ENCODE peak calls at places on chromosomes 7 and 10, in six cellular contexts. D is GM12891, V is HepG2, M is K562, Z is H1, J is GM12878. O is an unnamed sample.

GRCh38 chr7:151518105-151518780 is 1.5 kb downstream of the RHEB start:
- DNase-seq in D (no peak), V (peak; percentile 44), M (no peak), Z (no peak), J (no peak), O (no peak)

GRCh38 chr10:54139819-54140428 is 661.1 kb downstream of the PCDH15 start:
- DNase-seq in D (no peak), V (no peak), M (no peak), Z (no peak), J (no peak), O (no peak)

GRCh38 chr10:13759167-13759566 is 172.4 kb downstream of the PRPF18 start:
- DNase-seq in D (no peak), V (no peak), M (no peak), Z (peak; percentile 27), J (no peak), O (no peak)

GRCh38 chr7:137337902-137338301 is 5.6 kb downstream of the PTN start:
- DNase-seq in D (no peak), V (no peak), M (no peak), Z (no peak), J (no peak), O (no peak)

GRCh38 chr7:85521108-85521694 is 334.3 kb upstream of the SEMA3D start:
- DNase-seq in D (no peak), V (no peak), M (no peak), Z (no peak), J (no peak), O (no peak)

GRCh38 chr7:105011771-105012502 is 2.1 kb upstream of the KMT2E start:
- DNase-seq in D (no peak), V (no peak), M (no peak), Z (no peak), J (no peak), O (no peak)

GRCh38 chr7:2403014-2403717 is at the start of gene CHST12:
- DNase-seq in D (peak; percentile 94), V (peak; percentile 82), M (peak; percentile 99), Z (peak; percentile 83), J (peak; percentile 65), O (peak; percentile 93)

GRCh38 chr7:26603631-26604030 is 260.8 kb downstream of the SKAP2 start:
- DNase-seq in D (no peak), V (no peak), M (no peak), Z (peak; percentile 27), J (no peak), O (no peak)

GRCh38 chr7:55423891-55424290 is 58.8 kb downstream of the LANCL2 start:
- DNase-seq in D (no peak), V (peak; percentile 11), M (no peak), Z (no peak), J (no peak), O (no peak)

GRCh38 chr7:6435486-6436384 is 12.0 kb downstream of the DAGLB start:
- DNase-seq in D (peak; percentile 83), V (peak; percentile 50), M (peak; percentile 83), Z (peak; percentile 56), J (peak; percentile 54), O (peak; percentile 81)
- TF ChIP-seq POLR2AphosphoS5 in D (no peak), V (no peak), M (no peak), Z (no peak), J (no peak), O (no peak)

DNA sequence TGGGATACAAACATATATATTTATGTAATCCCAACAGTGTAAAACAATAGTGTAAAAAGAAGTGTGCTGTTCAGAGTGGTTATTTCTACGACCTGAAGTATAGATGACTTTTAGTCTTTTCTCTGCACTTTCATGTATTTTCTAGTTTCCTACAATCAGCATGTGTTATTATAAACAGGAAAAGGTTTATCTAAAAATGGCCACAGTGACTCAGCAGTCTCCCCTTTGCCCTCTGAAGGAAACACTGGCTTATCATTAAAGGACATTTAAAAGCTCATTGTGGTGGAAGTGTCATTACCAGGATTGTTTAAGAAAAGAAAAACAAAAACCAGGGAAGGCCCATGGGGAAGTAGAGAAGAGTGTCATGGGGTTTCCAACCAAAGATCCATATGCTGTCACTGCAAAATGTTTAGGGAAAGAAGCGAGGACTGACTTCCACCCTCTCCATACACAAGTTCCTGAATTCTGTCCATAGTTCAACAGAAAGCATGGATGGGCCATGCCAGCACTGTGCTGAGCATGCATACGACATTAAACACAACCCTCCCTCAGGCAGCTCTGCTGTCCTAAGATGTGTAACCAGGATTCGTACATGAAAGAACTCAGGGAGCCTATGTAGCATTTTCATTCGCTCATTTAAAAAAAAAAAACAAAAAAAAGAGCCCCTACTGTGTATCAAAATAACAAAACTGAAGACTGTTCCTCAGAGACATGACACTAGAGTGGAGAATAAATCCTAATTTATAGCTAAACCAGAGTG is 10.2 kb downstream of the CYREN start:
- DNase-seq in D (no peak), V (no peak), M (peak; percentile 53), Z (no peak), J (no peak), O (no peak)
- TF ChIP-seq POLR2A in D (no peak), V (no peak), M (no peak), Z (no peak), J (no peak), O (no peak)

DNA sequence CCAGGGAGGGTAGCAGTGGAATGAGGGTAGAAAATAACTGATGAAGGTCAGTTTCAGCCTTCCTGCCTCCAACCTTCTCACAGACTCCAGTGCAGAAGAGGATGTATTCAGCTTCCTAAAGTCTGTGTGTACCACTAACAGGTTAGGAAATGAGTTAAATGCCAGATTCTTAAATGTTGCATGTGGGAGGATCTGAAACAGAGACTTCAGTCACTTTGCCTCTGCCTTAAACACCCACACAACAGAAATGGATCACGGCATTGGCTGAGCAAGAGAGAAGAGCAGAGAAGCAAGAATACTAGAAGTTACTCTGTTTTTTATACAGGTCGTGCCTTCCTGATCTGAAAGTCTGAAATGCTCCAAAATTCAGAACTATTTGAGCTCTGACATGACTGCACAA is 98.9 kb upstream of the ARHGAP21 start:
- DNase-seq in D (peak; percentile 13), V (no peak), M (no peak), Z (no peak), J (peak; percentile 55), O (peak; percentile 17)
- TF ChIP-seq TAF1 in D (no peak), V (no peak), M (no peak), Z (no peak), J (no peak), O (no peak)

DNA sequence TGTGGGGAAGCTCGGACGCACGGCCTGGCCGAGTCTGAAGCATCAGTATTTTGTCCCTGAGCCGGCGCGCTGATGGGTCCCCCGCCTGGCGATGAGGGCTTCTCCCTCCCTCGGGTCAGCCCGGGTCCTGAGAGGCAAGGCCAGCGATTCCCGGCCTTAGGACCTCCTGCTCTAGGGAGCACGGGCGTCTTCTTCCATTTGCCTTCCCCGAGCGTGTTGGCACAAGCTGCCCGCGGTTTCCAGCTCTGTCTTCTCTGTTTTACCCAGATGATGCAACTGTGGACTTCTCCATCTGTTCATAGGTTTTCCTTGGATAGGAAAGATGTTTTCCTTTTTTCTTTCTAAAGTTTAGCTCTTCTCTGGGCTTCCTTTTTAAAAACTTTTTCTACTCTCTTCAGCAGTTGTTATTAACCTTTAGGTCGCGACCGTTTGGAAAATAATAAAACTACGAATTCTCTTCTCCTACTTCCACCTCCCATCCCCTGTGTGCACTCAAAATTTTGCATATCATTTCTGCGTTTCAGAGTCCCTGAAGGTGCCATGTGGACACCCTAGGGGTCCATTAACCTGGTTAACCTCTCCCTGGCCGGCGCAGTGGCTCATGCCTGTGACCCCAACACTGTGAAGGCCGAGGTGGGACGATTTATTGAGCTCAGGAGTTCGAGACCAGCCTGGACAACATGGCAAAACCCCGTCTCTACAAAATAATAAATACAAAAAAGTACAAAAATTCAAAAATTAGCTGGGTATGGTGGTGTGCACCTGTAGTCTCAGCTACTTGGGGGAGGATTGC is 1.4 kb upstream of the SLC25A28 start:
- DNase-seq in D (no peak), V (no peak), M (no peak), Z (no peak), J (no peak), O (no peak)
- TF ChIP-seq POLR2AphosphoS5 in D (peak; percentile 7), V (peak; percentile 72), M (no peak), Z (peak; percentile 6), J (no peak), O (no peak)

DNA sequence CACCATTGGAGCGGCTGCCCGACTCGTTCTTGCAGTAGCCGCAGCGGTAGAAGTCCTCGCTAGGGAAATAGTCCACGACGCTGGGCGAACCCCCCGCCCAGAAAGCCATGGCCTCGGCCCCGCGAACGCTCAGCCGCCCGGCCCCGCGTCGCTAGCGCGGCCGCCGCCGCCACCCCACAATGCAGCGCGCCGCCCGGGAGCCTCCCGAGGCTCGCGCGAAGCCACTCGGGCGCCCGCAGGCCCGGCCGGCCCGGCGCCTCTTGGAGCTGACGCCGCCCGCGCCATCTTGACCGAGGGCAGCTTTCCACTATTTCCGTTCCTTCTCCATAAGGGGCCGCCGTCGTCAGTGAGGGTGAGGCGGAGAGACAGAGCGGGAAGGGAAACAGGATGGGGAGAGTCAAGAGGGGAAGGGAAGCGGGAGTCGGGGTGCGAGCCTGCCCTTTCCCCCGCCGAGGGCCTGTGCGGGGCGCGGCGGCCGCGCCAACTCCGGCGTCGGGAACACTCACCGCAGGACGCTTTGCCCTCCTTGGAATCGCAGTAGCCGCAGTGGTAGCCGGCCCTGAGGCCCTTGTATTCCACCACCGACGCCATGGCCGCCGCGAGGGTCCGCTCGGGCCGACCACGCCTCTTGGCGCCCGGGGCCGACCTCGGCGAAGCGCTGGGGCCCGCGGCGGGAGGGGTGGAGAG is at the start of gene ATE1:
- DNase-seq in D (peak; percentile 81), V (peak; percentile 88), M (peak; percentile 74), Z (peak; percentile 69), J (no peak), O (peak; percentile 77)
- TF ChIP-seq POLR2A in D (peak; percentile 37), V (peak; percentile 91), M (peak; percentile 82), Z (peak; percentile 90), J (peak; percentile 86), O (peak; percentile 76)